ENCODE peak calls at places on chromosomes 12 and 14, in ten cellular contexts. S is BE2C; B is heart left ventricle; F is CD4-positive, alpha-beta memory T cell; C is colonic mucosa; G is gastrocnemius medialis; Z is psoas muscle; D is CD4-positive, CD25-positive, alpha-beta regulatory T cell; O is A549; N is suprapubic skin. W is an unnamed sample.

GRCh38 chr14:101508948-101509729 is 52.2 kb upstream of the DIO3 start:
- DNase-seq in D (no peak), S (no peak), G (no peak), C (no peak), Z (no peak), N (peak; percentile 78), O (no peak), B (no peak), F (no peak), W (no peak)

GRCh38 chr12:10967409-10967808 is 19.3 kb downstream of the TAS2R50 start:
- DNase-seq in B (no peak), S (no peak), C (no peak), O (no peak), F (no peak), G (no peak), N (no peak), D (no peak), Z (no peak), W (no peak)

GRCh38 chr14:85415015-85415712 is 114.8 kb upstream of the FLRT2 start:
- DNase-seq in B (peak; percentile 52), D (no peak), S (no peak), F (no peak), N (no peak), Z (peak; percentile 20), O (peak; percentile 85), G (peak; percentile 6), C (peak; percentile 20), W (no peak)

GRCh38 chr14:54901380-54902142 is 1.1 kb downstream of the GCH1 start:
- DNase-seq in S (no peak), N (peak; percentile 80), B (no peak), G (no peak), C (peak; percentile 44), Z (no peak), F (peak; percentile 19), D (no peak), O (peak; percentile 15), W (no peak)

GRCh38 chr14:104967144-104967413 is 11.1 kb downstream of the AHNAK2 start:
- DNase-seq in B (peak; percentile 48), O (no peak), D (no peak), F (no peak), C (no peak), G (no peak), S (no peak), N (no peak), Z (no peak), W (no peak)

GRCh38 chr12:65094722-65095121 is 26.4 kb downstream of the WIF1 start:
- DNase-seq in C (no peak), Z (no peak), F (no peak), O (no peak), B (no peak), S (no peak), G (no peak), N (no peak), D (no peak), W (no peak)

GRCh38 chr12:130097798-130098255 is 64.4 kb upstream of the FZD10 start:
- DNase-seq in O (no peak), Z (no peak), G (no peak), B (no peak), C (no peak), S (no peak), F (no peak), D (no peak), N (no peak), W (no peak)

GRCh38 chr12:96170328-96170727 is 23.8 kb upstream of the ELK3 start:
- DNase-seq in G (no peak), C (no peak), S (no peak), B (peak; percentile 48), O (no peak), N (no peak), Z (no peak), F (no peak), D (no peak), W (no peak)

GRCh38 chr12:88665051-88665450 is 84.8 kb upstream of the KITLG start:
- DNase-seq in D (no peak), S (no peak), N (no peak), Z (no peak), C (no peak), F (no peak), O (no peak), B (no peak), G (no peak), W (no peak)

DNA sequence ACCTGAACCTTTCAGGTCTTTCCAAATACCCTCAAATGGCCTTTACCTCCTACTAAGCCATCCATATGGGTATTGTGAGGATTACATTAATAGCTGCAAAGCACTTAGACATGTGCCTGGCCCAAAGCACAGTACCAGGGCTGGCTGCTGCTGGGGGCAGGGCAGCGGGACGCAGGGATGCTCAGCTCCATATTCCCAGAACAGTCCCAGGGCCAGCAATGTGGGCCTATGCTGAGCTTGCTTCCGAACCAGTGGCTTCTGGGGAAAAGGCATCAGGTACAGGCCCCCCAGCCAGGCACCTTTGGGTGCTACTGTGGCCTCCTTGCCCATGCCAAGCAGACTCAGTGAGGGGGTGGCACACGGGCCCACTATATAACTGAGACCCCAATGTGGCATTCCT is 10.4 kb downstream of the ACTN1 start:
- DNase-seq in G (no peak), C (no peak), N (no peak), B (no peak), F (no peak), S (no peak), D (no peak), Z (no peak), O (no peak), W (no peak)
- H3K4me1 ChIP-seq in G (peaks cover 8% of the 10 kb centered on the region), C (peaks cover 35% of the 10 kb centered on the region), N (peaks cover 69% of the 10 kb centered on the region), B (peaks cover 96% of the 10 kb centered on the region), F (peaks cover 81% of the 10 kb centered on the region), S (peaks cover 54% of the 10 kb centered on the region), D (peaks cover 70% of the 10 kb centered on the region), Z (no peaks in the 10 kb centered on the region), O (peaks cover 99% of the 10 kb centered on the region), W (peaks cover 27% of the 10 kb centered on the region)

GRCh38 chr14:100103261-100104005 is 38.2 kb downstream of the EVL start:
- DNase-seq in D (no peak), B (no peak), Z (no peak), N (no peak), O (no peak), C (no peak), G (no peak), F (no peak), S (no peak), W (peak; percentile 29)

GRCh38 chr14:100105357-100106169 is 40.3 kb downstream of the EVL start:
- DNase-seq in B (no peak), N (peak; percentile 67), G (no peak), F (no peak), Z (no peak), O (no peak), S (no peak), D (no peak), C (no peak), W (peak; percentile 46)

GRCh38 chr14:100106260-100106659 is 41.0 kb downstream of the EVL start:
- DNase-seq in N (no peak), B (no peak), O (no peak), D (peak; percentile 43), G (no peak), Z (no peak), F (peak; percentile 59), S (no peak), C (no peak), W (no peak)

GRCh38 chr14:100104006-100104352 is 38.8 kb downstream of the EVL start:
- DNase-seq in D (no peak), N (peak; percentile 48), Z (no peak), G (no peak), C (no peak), B (no peak), F (no peak), S (no peak), O (no peak), W (no peak)

DNA sequence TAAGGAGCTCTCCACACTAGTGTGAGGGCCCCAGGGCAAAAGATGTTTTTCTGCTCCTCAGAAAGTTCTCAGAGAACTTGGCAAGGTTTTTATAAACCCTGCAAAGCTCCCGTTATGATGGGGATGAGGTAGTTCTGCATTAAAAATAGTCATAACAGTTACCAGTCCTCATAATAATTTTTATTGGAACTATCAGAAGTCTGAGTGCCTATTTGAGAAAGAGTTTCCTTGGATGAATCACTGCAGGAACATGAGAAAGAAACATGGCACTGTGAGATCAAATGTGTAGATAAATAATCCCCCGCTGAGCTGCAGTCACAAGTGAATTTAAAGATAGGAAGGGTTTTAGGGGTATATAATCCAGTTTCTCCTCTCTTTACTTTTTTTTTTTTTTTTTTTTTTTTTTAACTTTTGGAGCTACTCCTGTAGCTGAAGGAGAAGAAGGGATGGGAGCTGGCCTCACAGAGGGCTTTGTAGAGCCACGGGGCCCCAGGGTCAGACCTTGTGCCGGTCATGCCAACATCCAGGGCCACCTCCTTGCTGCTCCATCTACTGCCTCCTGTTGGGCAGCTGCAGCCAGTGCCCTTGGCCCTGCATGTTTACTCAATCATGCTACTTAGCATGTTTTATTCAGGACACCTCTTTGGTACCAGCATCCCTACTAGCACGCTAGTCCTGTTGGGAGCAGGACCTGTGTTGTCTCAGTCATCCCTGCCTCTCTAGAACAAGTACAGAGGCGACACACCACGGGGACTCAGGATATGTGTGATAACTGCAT is 39.5 kb downstream of the EVL start:
- DNase-seq in F (no peak), G (no peak), C (no peak), O (no peak), Z (no peak), S (no peak), D (no peak), B (no peak), N (peak; percentile 28), W (no peak)
- H3K4me1 ChIP-seq in F (peaks cover 97% of the 10 kb centered on the region), G (peaks cover 9% of the 10 kb centered on the region), C (no peaks in the 10 kb centered on the region), O (peaks cover 29% of the 10 kb centered on the region), Z (peaks cover 22% of the 10 kb centered on the region), S (peaks cover 10% of the 10 kb centered on the region), D (peaks cover 94% of the 10 kb centered on the region), B (peaks cover 69% of the 10 kb centered on the region), N (peaks cover 60% of the 10 kb centered on the region), W (peaks cover 80% of the 10 kb centered on the region)

DNA sequence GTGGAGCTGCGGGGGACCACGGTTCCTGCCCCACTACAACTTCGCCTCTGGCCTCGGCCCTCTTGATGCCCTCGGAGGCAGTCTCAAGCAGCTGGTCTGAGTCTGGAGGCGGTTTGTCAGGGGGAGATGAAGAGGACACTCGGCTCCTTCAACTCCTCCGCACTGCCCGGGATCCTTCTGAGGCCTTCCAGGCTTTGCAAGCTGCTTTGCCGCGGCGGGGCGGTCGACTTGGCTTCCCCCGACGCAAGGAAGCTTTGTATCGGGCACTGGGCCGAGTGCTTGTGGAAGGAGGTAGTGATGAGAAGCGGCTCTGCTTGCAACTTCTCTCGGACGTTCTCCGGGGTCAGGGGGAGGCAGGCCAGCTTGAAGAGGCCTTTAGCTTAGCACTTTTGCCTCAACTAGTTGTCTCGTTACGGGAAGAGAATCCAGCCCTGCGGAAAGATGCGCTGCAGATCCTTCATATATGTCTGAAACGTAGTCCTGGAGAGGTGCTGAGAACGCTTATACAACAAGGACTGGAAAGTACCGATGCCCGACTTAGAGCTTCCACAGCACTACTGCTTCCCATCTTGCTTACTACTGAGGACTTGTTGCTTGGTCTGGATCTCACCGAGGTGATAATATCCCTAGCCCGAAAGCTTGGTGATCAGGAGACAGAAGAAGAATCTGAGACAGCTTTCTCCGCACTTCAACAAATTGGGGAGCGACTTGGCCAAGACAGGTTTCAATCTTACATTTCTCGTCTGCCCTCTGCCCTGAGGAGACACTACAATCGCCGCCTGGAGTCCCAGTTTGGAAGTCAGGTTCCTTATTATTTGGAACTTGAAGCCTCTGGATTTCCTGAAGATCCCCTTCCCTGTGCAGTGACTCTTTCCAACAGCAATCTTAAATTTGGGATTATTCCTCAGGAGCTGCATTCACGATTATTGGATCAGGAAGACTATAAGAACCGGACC is 861 bp downstream of the TOGARAM1 start:
- DNase-seq in G (peak; percentile 32), D (no peak), C (peak; percentile 60), N (peak; percentile 85), O (no peak), F (no peak), B (peak; percentile 63), S (no peak), Z (peak; percentile 66), W (peak; percentile 11)
- H3K4me1 ChIP-seq in G (peaks cover 79% of the 10 kb centered on the region), D (peaks cover 66% of the 10 kb centered on the region), C (peaks cover 29% of the 10 kb centered on the region), N (peaks cover 81% of the 10 kb centered on the region), O (peaks cover 40% of the 10 kb centered on the region), F (peaks cover 74% of the 10 kb centered on the region), B (peaks cover 67% of the 10 kb centered on the region), S (no peaks in the 10 kb centered on the region), Z (peaks cover 65% of the 10 kb centered on the region), W (peaks cover 42% of the 10 kb centered on the region)

GRCh38 chr12:111426341-111427185 is 20.8 kb downstream of the SH2B3 start:
- DNase-seq in B (no peak), F (no peak), D (no peak), S (no peak), N (no peak), C (peak; percentile 77), O (no peak), Z (no peak), G (no peak), W (no peak)
- H3K4me1 ChIP-seq in B (peaks cover 98% of the 10 kb centered on the region), F (peaks cover 76% of the 10 kb centered on the region), D (peaks cover 76% of the 10 kb centered on the region), S (peaks cover 9% of the 10 kb centered on the region), N (peaks cover 41% of the 10 kb centered on the region), C (peaks cover 44% of the 10 kb centered on the region), O (peaks cover 10% of the 10 kb centered on the region), Z (peaks cover 22% of the 10 kb centered on the region), G (peaks cover 29% of the 10 kb centered on the region), W (peaks cover 72% of the 10 kb centered on the region)